ENCODE peak calls at places on chromosomes 7 and 10, in nine cellular contexts. W, R, L, O, D, U, H, Q and X are unnamed samples.

GRCh38 chr10:118698421-118698820 is 56.3 kb downstream of the CACUL1 start:
- DNase-seq in R (no peak), O (peak), Q (peak), W (no peak), L (no peak), D (peak), U (peak), H (no peak), X (no peak)

GRCh38 chr7:94440460-94441039 is 45.9 kb downstream of the COL1A2 start:
- DNase-seq in H (no peak), U (peak), W (no peak), L (no peak), O (no peak), R (no peak), Q (no peak), D (no peak), X (no peak)

GRCh38 chr7:80154656-80155325 is 20.2 kb downstream of the GNAI1 start:
- DNase-seq in W (no peak), U (no peak), H (no peak), O (no peak), L (no peak), D (peak), Q (no peak), R (no peak), X (no peak)

GRCh38 chr7:49500741-49501140 is 272.7 kb upstream of the VWC2 start:
- DNase-seq in W (no peak), U (no peak), D (no peak), O (no peak), Q (no peak), H (no peak), L (no peak), R (no peak), X (no peak)

GRCh38 chr10:3400368-3400767 is 227.8 kb upstream of the PITRM1 start:
- DNase-seq in R (no peak), H (no peak), L (no peak), U (no peak), Q (no peak), D (peak), O (no peak), W (no peak), X (no peak)

GRCh38 chr10:60343254-60343653 is 46.4 kb downstream of the ANK3 start:
- DNase-seq in Q (no peak), D (no peak), H (no peak), U (no peak), W (no peak), L (no peak), O (no peak), R (no peak), X (no peak)

GRCh38 chr10:43968076-43968475 is 319.4 kb upstream of the ZNF32 start:
- DNase-seq in R (no peak), U (no peak), L (no peak), D (no peak), Q (no peak), H (no peak), W (no peak), O (no peak), X (no peak)

GRCh38 chr10:132627736-132628512 is 90.3 kb downstream of the INPP5A start:
- DNase-seq in R (peak), H (peak), U (peak), D (peak), O (no peak), Q (no peak), W (peak), L (no peak), X (no peak)

GRCh38 chr10:34885901-34886300 is 70.8 kb upstream of the PARD3 start:
- DNase-seq in D (no peak), R (no peak), U (no peak), L (no peak), W (no peak), O (no peak), H (no peak), Q (no peak), X (no peak)

GRCh38 chr10:61628875-61629513 is 33.7 kb upstream of the CABCOCO1 start:
- DNase-seq in W (no peak), D (peak), H (no peak), L (no peak), U (no peak), O (no peak), Q (peak), R (no peak), X (no peak)

GRCh38 chr10:70053896-70054641 is 1.4 kb downstream of the MACROH2A2 start:
- DNase-seq in H (peak), W (no peak), D (no peak), R (peak), L (no peak), O (no peak), Q (peak), U (peak), X (peak)

GRCh38 chr7:137923380-137923779 is 76.6 kb upstream of the DGKI start:
- DNase-seq in R (no peak), L (no peak), D (peak), W (no peak), Q (peak), U (no peak), O (no peak), H (no peak), X (no peak)

GRCh38 chr7:120591-120991 is 71.8 kb upstream of the FAM20C start:
- DNase-seq in D (no peak), U (no peak), Q (no peak), R (no peak), O (no peak), L (no peak), W (no peak), H (no peak), X (no peak)

GRCh38 chr10:75405201-75406143 is 3.9 kb upstream of the ZNF503 start:
- DNase-seq in Q (no peak), W (no peak), U (peak), R (no peak), D (no peak), H (no peak), L (peak), O (no peak), X (peak)

GRCh38 chr10:10642741-10643280 is 374.9 kb upstream of the CELF2 start:
- DNase-seq in Q (no peak), L (no peak), R (peak), H (no peak), O (no peak), U (no peak), D (peak), W (no peak), X (no peak)

GRCh38 chr7:16504019-16504418 is 22.6 kb upstream of the LRRC72 start:
- DNase-seq in L (no peak), R (no peak), D (peak), H (no peak), Q (no peak), O (no peak), W (no peak), U (no peak), X (no peak)

GRCh38 chr10:61935085-61935484 is 33.6 kb downstream of the ARID5B start:
- DNase-seq in H (no peak), R (no peak), O (no peak), U (no peak), D (no peak), Q (no peak), L (no peak), W (no peak), X (no peak)

GRCh38 chr7:92868683-92869293 is 32.4 kb upstream of the CDK6 start:
- DNase-seq in L (no peak), O (no peak), R (no peak), U (no peak), W (no peak), D (no peak), H (no peak), Q (no peak), X (no peak)

GRCh38 chr7:145909956-145910611 is 206.5 kb upstream of the CNTNAP2 start:
- DNase-seq in W (no peak), L (no peak), O (no peak), U (no peak), R (no peak), H (no peak), Q (peak), D (peak), X (no peak)

GRCh38 chr10:102632394-102633062 is 11.8 kb upstream of the TRIM8 start:
- DNase-seq in R (no peak), L (no peak), Q (no peak), W (no peak), O (no peak), H (no peak), D (no peak), U (no peak), X (no peak)

GRCh38 chr10:85293483-85293882 is 965.1 kb downstream of the CCSER2 start:
- DNase-seq in L (no peak), Q (no peak), H (no peak), D (no peak), O (no peak), R (no peak), U (no peak), W (no peak), X (no peak)

GRCh38 chr7:65251851-65252620 is 121.6 kb upstream of the ZNF92 start:
- DNase-seq in D (peak), O (no peak), R (peak), H (peak), W (no peak), L (no peak), U (peak), Q (peak), X (peak)

GRCh38 chr7:135998081-135998480 is 20.9 kb upstream of the MTPN start:
- DNase-seq in U (no peak), D (peak), L (no peak), W (no peak), Q (no peak), H (no peak), R (no peak), O (no peak), X (no peak)

GRCh38 chr10:123521556-123521955 is 144.6 kb upstream of the GPR26 start:
- DNase-seq in H (no peak), W (no peak), O (no peak), U (no peak), L (no peak), D (no peak), Q (no peak), R (no peak), X (peak)

GRCh38 chr10:17882557-17882956 is 69.2 kb upstream of the SLC39A12 start:
- DNase-seq in H (no peak), W (no peak), O (no peak), R (no peak), L (no peak), D (peak), Q (no peak), U (no peak), X (no peak)